ENCODE peak calls at places on chromosome 5, in six cellular contexts. One of them, this sample, is unnamed.

GRCh38 chr5:123755587-123756324 is 243.8 kb downstream of the CSNK1G3 start:
- DNase-seq in CD4-positive, alpha-beta T cell: no peak
- DNase-seq in Caki2: no peak
- DNase-seq in stimulated activated CD8-positive, alpha-beta memory T cell treated with anti-CD3 and anti-CD28 coated beads, Interleukin-15, amount 100 ng/mL, for 24 hours: no peak
- DNase-seq in endothelial cell: no peak
- DNase-seq in posterior vena cava: no peak
- DNase-seq in this sample: no peak

GRCh38 chr5:139895647-139896046 is 100.0 kb downstream of the PSD2 start:
- DNase-seq in CD4-positive, alpha-beta T cell: no peak
- DNase-seq in Caki2: no peak
- DNase-seq in stimulated activated CD8-positive, alpha-beta memory T cell treated with anti-CD3 and anti-CD28 coated beads, Interleukin-15, amount 100 ng/mL, for 24 hours: no peak
- DNase-seq in endothelial cell: no peak
- DNase-seq in posterior vena cava: no peak
- DNase-seq in this sample: no peak

GRCh38 chr5:115543365-115543700 is 1.2 kb downstream of the FEM1C start:
- DNase-seq in CD4-positive, alpha-beta T cell: no peak
- DNase-seq in Caki2: no peak
- DNase-seq in stimulated activated CD8-positive, alpha-beta memory T cell treated with anti-CD3 and anti-CD28 coated beads, Interleukin-15, amount 100 ng/mL, for 24 hours: no peak
- DNase-seq in endothelial cell: no peak
- DNase-seq in posterior vena cava: no peak
- DNase-seq in this sample: peak

GRCh38 chr5:179762079-179762780 is 29.6 kb downstream of the MAML1 start:
- DNase-seq in CD4-positive, alpha-beta T cell: no peak
- DNase-seq in Caki2: no peak
- DNase-seq in stimulated activated CD8-positive, alpha-beta memory T cell treated with anti-CD3 and anti-CD28 coated beads, Interleukin-15, amount 100 ng/mL, for 24 hours: no peak
- DNase-seq in endothelial cell: no peak
- DNase-seq in posterior vena cava: peak
- DNase-seq in this sample: peak

GRCh38 chr5:87411586-87412416 is 929 bp downstream of the CCNH start:
- DNase-seq in CD4-positive, alpha-beta T cell: no peak
- DNase-seq in Caki2: peak
- DNase-seq in stimulated activated CD8-positive, alpha-beta memory T cell treated with anti-CD3 and anti-CD28 coated beads, Interleukin-15, amount 100 ng/mL, for 24 hours: no peak
- DNase-seq in endothelial cell: peak
- DNase-seq in posterior vena cava: no peak
- DNase-seq in this sample: peak

GRCh38 chr5:143350790-143351603 is 52.5 kb downstream of the NR3C1 start:
- DNase-seq in CD4-positive, alpha-beta T cell: no peak
- DNase-seq in Caki2: no peak
- DNase-seq in stimulated activated CD8-positive, alpha-beta memory T cell treated with anti-CD3 and anti-CD28 coated beads, Interleukin-15, amount 100 ng/mL, for 24 hours: no peak
- DNase-seq in endothelial cell: no peak
- DNase-seq in posterior vena cava: no peak
- DNase-seq in this sample: no peak

GRCh38 chr5:1336749-1337489 is 8.0 kb downstream of the CLPTM1L start:
- DNase-seq in CD4-positive, alpha-beta T cell: no peak
- DNase-seq in Caki2: no peak
- DNase-seq in stimulated activated CD8-positive, alpha-beta memory T cell treated with anti-CD3 and anti-CD28 coated beads, Interleukin-15, amount 100 ng/mL, for 24 hours: no peak
- DNase-seq in endothelial cell: no peak
- DNase-seq in posterior vena cava: no peak
- DNase-seq in this sample: peak

GRCh38 chr5:173778152-173778782 is 109.9 kb upstream of the CPEB4 start:
- DNase-seq in CD4-positive, alpha-beta T cell: no peak
- DNase-seq in Caki2: no peak
- DNase-seq in stimulated activated CD8-positive, alpha-beta memory T cell treated with anti-CD3 and anti-CD28 coated beads, Interleukin-15, amount 100 ng/mL, for 24 hours: no peak
- DNase-seq in endothelial cell: no peak
- DNase-seq in posterior vena cava: peak
- DNase-seq in this sample: no peak